ENCODE peak calls at places on chromosomes 12 and 14, in four cellular contexts. G is AG10803, C is ACHN, S is astrocyte of the spinal cord. R is an unnamed sample.
A peak's percentile ranks its signal among the peaks of the same experiment; 100 is the strongest.

GRCh38 chr14:77322209-77322902 is 1.5 kb downstream of the GSTZ1 start:
- DNase-seq in G (no peak), C (no peak), S (no peak), R (no peak)

GRCh38 chr12:120352117-120352516 is 16.8 kb downstream of the MSI1 start:
- DNase-seq in G (peak; percentile 29), C (peak; percentile 43), S (peak; percentile 32), R (no peak)

GRCh38 chr12:39145175-39145999 is 240.0 kb upstream of the CPNE8 start:
- DNase-seq in G (peak; percentile 1), C (peak; percentile 77), S (peak; percentile 47), R (peak; percentile 58)

GRCh38 chr12:30796508-30796780 is 41.7 kb upstream of the CAPRIN2 start:
- DNase-seq in G (peak; percentile 46), C (peak; percentile 47), S (peak; percentile 81), R (no peak)

GRCh38 chr12:33488036-33488435 is 48.4 kb upstream of the SYT10 start:
- DNase-seq in G (no peak), C (no peak), S (no peak), R (no peak)

GRCh38 chr12:608413-608812 is 54.8 kb downstream of the NINJ2 start:
- DNase-seq in G (no peak), C (no peak), S (no peak), R (no peak)

GRCh38 chr12:69873429-69873828 is 48.4 kb downstream of the MYRFL start:
- DNase-seq in G (no peak), C (no peak), S (no peak), R (no peak)

GRCh38 chr12:113479578-113480335 is 8.1 kb upstream of the LHX5 start:
- DNase-seq in G (peak; percentile 8), C (peak; percentile 52), S (peak; percentile 41), R (peak; percentile 40)

GRCh38 chr12:128976120-128976519 is 122.8 kb downstream of the GLT1D1 start:
- DNase-seq in G (no peak), C (no peak), S (no peak), R (peak; percentile 30)

GRCh38 chr12:77120695-77121094 is 55.3 kb upstream of the E2F7 start:
- DNase-seq in G (peak; percentile 64), C (peak; percentile 67), S (peak; percentile 72), R (no peak)

GRCh38 chr14:38788060-38788459 is 315.0 kb downstream of the SEC23A start:
- DNase-seq in G (no peak), C (no peak), S (no peak), R (no peak)

GRCh38 chr12:104911942-104912341 is 46.1 kb downstream of the SLC41A2 start:
- DNase-seq in G (no peak), C (no peak), S (no peak), R (no peak)

GRCh38 chr14:90624228-90624627 is 192.0 kb downstream of the TTC7B start:
- DNase-seq in G (peak; percentile 22), C (peak; percentile 66), S (peak; percentile 28), R (no peak)

GRCh38 chr14:32985881-32986280 is 47.2 kb downstream of the NPAS3 start:
- DNase-seq in G (no peak), C (no peak), S (peak; percentile 9), R (no peak)

GRCh38 chr12:30997685-30998440 is 71.3 kb downstream of the TSPAN11 start:
- DNase-seq in G (no peak), C (no peak), S (no peak), R (no peak)

GRCh38 chr12:9198012-9198411 is 10.2 kb downstream of the PZP start:
- DNase-seq in G (no peak), C (no peak), S (no peak), R (no peak)

GRCh38 chr12:116861331-116861730 is 19.9 kb downstream of the HRK start:
- DNase-seq in G (peak; percentile 87), C (no peak), S (peak; percentile 48), R (peak; percentile 34)

GRCh38 chr14:55088356-55088755 is 36.9 kb downstream of the MAPK1IP1L start:
- DNase-seq in G (peak; percentile 39), C (no peak), S (no peak), R (no peak)

GRCh38 chr14:99717682-99718013 is 33.5 kb downstream of the CYP46A1 start:
- DNase-seq in G (no peak), C (no peak), S (no peak), R (no peak)

GRCh38 chr12:106521901-106522300 is 60.9 kb upstream of the RFX4 start:
- DNase-seq in G (no peak), C (no peak), S (no peak), R (no peak)

GRCh38 chr12:122827258-122827657 is 8.0 kb upstream of the HIP1R start:
- DNase-seq in G (no peak), C (no peak), S (no peak), R (no peak)

GRCh38 chr12:32125455-32126084 is 18.9 kb downstream of the BICD1 start:
- DNase-seq in G (peak; percentile 57), C (no peak), S (peak; percentile 74), R (no peak)

GRCh38 chr12:51269174-51270066 is 795 bp downstream of the SMAGP start:
- DNase-seq in G (peak; percentile 29), C (peak; percentile 72), S (peak; percentile 39), R (peak; percentile 43)

GRCh38 chr12:89597210-89597609 is 71.4 kb upstream of the POC1B start:
- DNase-seq in G (no peak), C (no peak), S (no peak), R (no peak)